ENCODE peak calls at places on chromosomes 2 and 18, in nine cellular contexts. One of them, this sample, is unnamed.

GRCh38 chr18:60358516-60358915 is 14.1 kb downstream of the MC4R start:
- DNase-seq in activated CD4-positive, CD25-positive, alpha-beta regulatory T cell: no peak
- DNase-seq in activated naive CD4-positive, alpha-beta T cell: no peak
- DNase-seq in posterior cingulate gyrus: no peak
- DNase-seq in GF-D8: no peak
- DNase-seq in naive B cell: no peak
- DNase-seq in prostate gland: no peak
- DNase-seq in nephron progenitor cell: no peak
- DNase-seq in amniotic stem cell: no peak
- DNase-seq in this sample: no peak

GRCh38 chr2:24861500-24861899 is 58.5 kb downstream of the ADCY3 start:
- DNase-seq in activated CD4-positive, CD25-positive, alpha-beta regulatory T cell: no peak
- DNase-seq in prostate gland: no peak
- DNase-seq in amniotic stem cell: no peak
- DNase-seq in posterior cingulate gyrus: no peak
- DNase-seq in nephron progenitor cell: no peak
- DNase-seq in naive B cell: no peak
- DNase-seq in activated naive CD4-positive, alpha-beta T cell: no peak
- DNase-seq in GF-D8: no peak
- DNase-seq in this sample: no peak

GRCh38 chr2:230400454-230400853 is 15.5 kb upstream of the SP100 start:
- DNase-seq in GF-D8: no peak
- DNase-seq in amniotic stem cell: no peak
- DNase-seq in posterior cingulate gyrus: no peak
- DNase-seq in activated CD4-positive, CD25-positive, alpha-beta regulatory T cell: no peak
- DNase-seq in nephron progenitor cell: no peak
- DNase-seq in activated naive CD4-positive, alpha-beta T cell: no peak
- DNase-seq in prostate gland: no peak
- DNase-seq in naive B cell: no peak
- DNase-seq in this sample: no peak

GRCh38 chr18:37343542-37343851 is 222.1 kb downstream of the CELF4 start:
- DNase-seq in GF-D8: no peak
- DNase-seq in naive B cell: no peak
- DNase-seq in activated CD4-positive, CD25-positive, alpha-beta regulatory T cell: no peak
- DNase-seq in posterior cingulate gyrus: no peak
- DNase-seq in nephron progenitor cell: no peak
- DNase-seq in prostate gland: no peak
- DNase-seq in activated naive CD4-positive, alpha-beta T cell: no peak
- DNase-seq in amniotic stem cell: no peak
- DNase-seq in this sample: no peak

GRCh38 chr2:122610948-122611609 is 855.6 kb downstream of the TSN start:
- DNase-seq in activated CD4-positive, CD25-positive, alpha-beta regulatory T cell: no peak
- DNase-seq in naive B cell: no peak
- DNase-seq in nephron progenitor cell: no peak
- DNase-seq in posterior cingulate gyrus: no peak
- DNase-seq in activated naive CD4-positive, alpha-beta T cell: no peak
- DNase-seq in prostate gland: no peak
- DNase-seq in GF-D8: no peak
- DNase-seq in amniotic stem cell: no peak
- DNase-seq in this sample: no peak

GRCh38 chr18:6633370-6633769 is 96.1 kb upstream of the ARHGAP28 start:
- DNase-seq in nephron progenitor cell: no peak
- DNase-seq in posterior cingulate gyrus: no peak
- DNase-seq in amniotic stem cell: no peak
- DNase-seq in activated naive CD4-positive, alpha-beta T cell: no peak
- DNase-seq in prostate gland: no peak
- DNase-seq in GF-D8: no peak
- DNase-seq in naive B cell: no peak
- DNase-seq in activated CD4-positive, CD25-positive, alpha-beta regulatory T cell: no peak
- DNase-seq in this sample: no peak

GRCh38 chr18:79378416-79379250 is 17.1 kb upstream of the NFATC1 start:
- DNase-seq in naive B cell: peak; percentile 79
- DNase-seq in activated naive CD4-positive, alpha-beta T cell: peak; percentile 78
- DNase-seq in posterior cingulate gyrus: peak; percentile 84
- DNase-seq in amniotic stem cell: no peak
- DNase-seq in nephron progenitor cell: peak; percentile 92
- DNase-seq in GF-D8: no peak
- DNase-seq in prostate gland: peak; percentile 74
- DNase-seq in activated CD4-positive, CD25-positive, alpha-beta regulatory T cell: peak; percentile 61
- DNase-seq in this sample: no peak

GRCh38 chr2:24821433-24821891 is 28.2 kb downstream of the CENPO start:
- DNase-seq in GF-D8: no peak
- DNase-seq in prostate gland: no peak
- DNase-seq in amniotic stem cell: no peak
- DNase-seq in nephron progenitor cell: no peak
- DNase-seq in naive B cell: no peak
- DNase-seq in activated naive CD4-positive, alpha-beta T cell: no peak
- DNase-seq in activated CD4-positive, CD25-positive, alpha-beta regulatory T cell: no peak
- DNase-seq in posterior cingulate gyrus: no peak
- DNase-seq in this sample: no peak

GRCh38 chr2:127778850-127779249 is 32.1 kb downstream of the WDR33 start:
- DNase-seq in posterior cingulate gyrus: no peak
- DNase-seq in prostate gland: no peak
- DNase-seq in activated naive CD4-positive, alpha-beta T cell: no peak
- DNase-seq in activated CD4-positive, CD25-positive, alpha-beta regulatory T cell: no peak
- DNase-seq in nephron progenitor cell: no peak
- DNase-seq in amniotic stem cell: no peak
- DNase-seq in GF-D8: no peak
- DNase-seq in naive B cell: no peak
- DNase-seq in this sample: no peak

GRCh38 chr18:79916128-79916494 is 35.3 kb downstream of the SLC66A2 start:
- DNase-seq in amniotic stem cell: no peak
- DNase-seq in naive B cell: no peak
- DNase-seq in posterior cingulate gyrus: no peak
- DNase-seq in nephron progenitor cell: no peak
- DNase-seq in GF-D8: no peak
- DNase-seq in activated CD4-positive, CD25-positive, alpha-beta regulatory T cell: no peak
- DNase-seq in prostate gland: no peak
- DNase-seq in activated naive CD4-positive, alpha-beta T cell: no peak
- DNase-seq in this sample: no peak

GRCh38 chr2:39743170-39743851 is 35.7 kb downstream of the THUMPD2 start:
- DNase-seq in naive B cell: no peak
- DNase-seq in GF-D8: no peak
- DNase-seq in activated naive CD4-positive, alpha-beta T cell: no peak
- DNase-seq in amniotic stem cell: no peak
- DNase-seq in posterior cingulate gyrus: no peak
- DNase-seq in activated CD4-positive, CD25-positive, alpha-beta regulatory T cell: no peak
- DNase-seq in nephron progenitor cell: no peak
- DNase-seq in prostate gland: no peak
- DNase-seq in this sample: no peak

GRCh38 chr2:239034561-239035341 is 186.9 kb downstream of the TWIST2 start:
- DNase-seq in GF-D8: no peak
- DNase-seq in nephron progenitor cell: no peak
- DNase-seq in naive B cell: no peak
- DNase-seq in posterior cingulate gyrus: no peak
- DNase-seq in amniotic stem cell: no peak
- DNase-seq in activated CD4-positive, CD25-positive, alpha-beta regulatory T cell: no peak
- DNase-seq in prostate gland: no peak
- DNase-seq in activated naive CD4-positive, alpha-beta T cell: no peak
- DNase-seq in this sample: no peak

GRCh38 chr18:23225518-23225917 is 90.2 kb downstream of the CABLES1 start:
- DNase-seq in GF-D8: no peak
- DNase-seq in nephron progenitor cell: no peak
- DNase-seq in activated naive CD4-positive, alpha-beta T cell: no peak
- DNase-seq in prostate gland: no peak
- DNase-seq in activated CD4-positive, CD25-positive, alpha-beta regulatory T cell: no peak
- DNase-seq in posterior cingulate gyrus: no peak
- DNase-seq in amniotic stem cell: peak; percentile 60
- DNase-seq in naive B cell: no peak
- DNase-seq in this sample: no peak

GRCh38 chr2:184551631-184552030 is 46.7 kb upstream of the ZNF804A start:
- DNase-seq in GF-D8: no peak
- DNase-seq in amniotic stem cell: no peak
- DNase-seq in activated CD4-positive, CD25-positive, alpha-beta regulatory T cell: no peak
- DNase-seq in posterior cingulate gyrus: no peak
- DNase-seq in naive B cell: no peak
- DNase-seq in prostate gland: no peak
- DNase-seq in nephron progenitor cell: no peak
- DNase-seq in activated naive CD4-positive, alpha-beta T cell: no peak
- DNase-seq in this sample: no peak

GRCh38 chr2:53098323-53099073 is 669.1 kb upstream of the CHAC2 start:
- DNase-seq in GF-D8: no peak
- DNase-seq in amniotic stem cell: no peak
- DNase-seq in posterior cingulate gyrus: no peak
- DNase-seq in activated naive CD4-positive, alpha-beta T cell: no peak
- DNase-seq in prostate gland: no peak
- DNase-seq in nephron progenitor cell: no peak
- DNase-seq in activated CD4-positive, CD25-positive, alpha-beta regulatory T cell: no peak
- DNase-seq in naive B cell: no peak
- DNase-seq in this sample: no peak

GRCh38 chr18:31261792-31262582 is 56.0 kb upstream of the DSG1 start:
- DNase-seq in naive B cell: no peak
- DNase-seq in activated CD4-positive, CD25-positive, alpha-beta regulatory T cell: no peak
- DNase-seq in activated naive CD4-positive, alpha-beta T cell: no peak
- DNase-seq in nephron progenitor cell: peak; percentile 22
- DNase-seq in amniotic stem cell: no peak
- DNase-seq in prostate gland: no peak
- DNase-seq in posterior cingulate gyrus: no peak
- DNase-seq in GF-D8: no peak
- DNase-seq in this sample: no peak